ENCODE peak calls at places on chromosomes 3 and 15, in seven cellular contexts. F, I, J, H, X, V and N are unnamed samples.

GRCh38 chr3:71498053-71498452 is 85.5 kb downstream of the FOXP1 start:
- DNase-seq in F (peak), X (peak), V (no peak), H (no peak), J (no peak), I (no peak), N (no peak)

GRCh38 chr3:57544181-57545125 is at the start of gene DNAH12:
- DNase-seq in J (no peak), H (peak), X (peak), V (peak), F (peak), I (peak), N (no peak)

GRCh38 chr15:38536201-38536676 is 28.4 kb downstream of the RASGRP1 start:
- DNase-seq in F (no peak), X (peak), J (no peak), I (no peak), H (no peak), V (no peak), N (no peak)

GRCh38 chr3:14170569-14171159 is 7.7 kb downstream of the XPC start:
- DNase-seq in H (no peak), X (peak), F (no peak), V (no peak), J (no peak), I (no peak), N (no peak)

GRCh38 chr15:47812436-47813109 is 95.3 kb downstream of the SEMA6D start:
- DNase-seq in I (no peak), F (no peak), X (peak), H (no peak), V (no peak), J (no peak), N (no peak)

GRCh38 chr3:50592568-50592967 is 19.0 kb downstream of the CISH start:
- DNase-seq in I (peak), H (no peak), F (no peak), J (no peak), X (no peak), V (no peak), N (peak)

GRCh38 chr3:108488631-108489030 is 21.8 kb downstream of the MYH15 start:
- DNase-seq in X (peak), I (no peak), J (no peak), V (no peak), H (no peak), F (no peak), N (no peak)

GRCh38 chr3:72721696-72722381 is 126.4 kb downstream of the SHQ1 start:
- DNase-seq in H (no peak), X (no peak), J (no peak), I (no peak), F (peak), V (no peak), N (no peak)

GRCh38 chr3:125302932-125303331 is 72.2 kb downstream of the ZNF148 start:
- DNase-seq in J (no peak), I (no peak), H (no peak), F (no peak), V (no peak), X (no peak), N (no peak)

GRCh38 chr3:137304313-137305056 is 346.7 kb downstream of the IL20RB start:
- DNase-seq in H (no peak), J (no peak), I (peak), X (no peak), V (peak), F (peak), N (no peak)

GRCh38 chr3:154214320-154214719 is 93.1 kb downstream of the ARHGEF26 start:
- DNase-seq in I (no peak), J (no peak), H (no peak), F (no peak), X (peak), V (no peak), N (no peak)

GRCh38 chr3:154210986-154211385 is 89.8 kb downstream of the ARHGEF26 start:
- DNase-seq in J (no peak), H (no peak), V (no peak), I (no peak), F (no peak), X (no peak), N (no peak)

DNA sequence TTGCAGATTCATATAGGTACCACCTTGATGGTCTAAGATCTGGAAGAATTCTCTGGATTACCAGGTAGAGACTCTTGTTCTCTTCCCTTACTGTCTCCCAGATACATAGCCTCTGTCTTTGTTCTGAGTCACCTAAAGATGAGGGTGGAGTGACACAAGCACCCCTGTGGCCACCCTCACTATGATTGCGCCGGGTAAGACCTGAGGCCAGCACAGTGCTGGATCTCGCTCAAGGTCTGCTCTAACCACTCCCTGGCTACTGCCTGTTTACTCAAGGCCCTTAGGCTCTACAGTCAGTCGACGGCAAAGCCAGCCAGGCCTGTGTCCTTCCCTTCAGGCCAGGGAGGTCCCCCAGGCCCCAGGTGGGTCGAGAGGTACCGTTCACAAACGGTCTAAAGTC is 88.3 kb downstream of the ARHGEF26 start:
- DNase-seq in F (no peak), H (no peak), I (peak), V (no peak), X (no peak), J (no peak), N (no peak)
- TF ChIP-seq CTCF in F (no peak), H (no peak), I (no peak), V (no peak), X (no peak), J (no peak), N (no peak)

GRCh38 chr15:78740904-78741274 is 70.4 kb downstream of the ADAMTS7 start:
- DNase-seq in V (no peak), J (no peak), H (no peak), F (no peak), X (no peak), I (no peak), N (no peak)

GRCh38 chr15:78739206-78739605 is 72.1 kb downstream of the ADAMTS7 start:
- DNase-seq in F (peak), H (no peak), V (no peak), J (no peak), I (peak), X (no peak), N (no peak)

GRCh38 chr15:78737187-78737820 is 74.0 kb downstream of the ADAMTS7 start:
- DNase-seq in H (no peak), X (no peak), V (no peak), F (peak), J (no peak), I (no peak), N (no peak)

GRCh38 chr15:78734441-78735064 is 76.7 kb downstream of the ADAMTS7 start:
- DNase-seq in I (no peak), V (no peak), X (no peak), J (no peak), H (no peak), F (peak), N (no peak)

DNA sequence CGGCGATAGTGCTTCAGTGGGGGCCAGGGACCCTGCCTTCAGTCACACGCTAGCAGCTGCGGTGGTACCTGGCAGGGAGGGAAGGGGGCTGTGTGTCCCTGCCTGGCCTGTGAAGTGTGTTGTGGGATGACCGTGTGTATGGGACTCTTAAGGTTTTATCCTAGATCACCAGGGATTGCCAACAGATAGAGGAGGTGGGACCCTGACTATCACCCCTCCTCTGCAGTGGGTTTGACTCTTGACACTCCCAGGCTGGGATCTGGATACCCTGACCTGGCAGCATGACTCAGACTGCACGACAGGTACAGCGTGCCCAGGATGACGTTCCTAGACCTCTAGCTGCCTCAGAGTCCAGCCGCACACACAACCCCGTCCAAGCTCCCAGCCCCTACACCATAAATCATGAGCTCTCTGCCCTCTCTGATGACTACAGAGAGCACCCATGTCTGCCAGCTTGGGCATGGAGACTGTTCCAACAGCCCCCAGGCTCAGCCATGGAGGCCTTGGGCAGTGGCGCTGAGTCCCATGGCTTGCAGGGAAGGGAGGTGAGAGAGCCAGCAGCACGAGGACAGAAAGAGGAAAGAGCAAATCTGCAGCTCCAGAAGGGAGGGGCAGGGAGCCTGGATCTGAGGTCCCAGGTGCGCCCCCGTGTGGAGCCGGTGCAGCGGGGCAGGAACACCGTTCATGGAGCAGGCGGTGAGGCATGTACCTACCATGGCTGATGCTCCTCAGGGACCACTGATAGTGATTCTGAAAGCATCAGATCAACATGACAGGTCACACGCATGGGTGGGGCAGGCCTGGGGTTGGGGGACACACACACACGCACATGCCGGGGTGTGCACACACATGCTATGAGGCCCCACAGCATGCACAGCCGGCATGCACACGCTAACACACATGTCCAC is 71.0 kb downstream of the ADAMTS7 start:
- DNase-seq in X (no peak), V (peak), I (peak), H (peak), F (peak), J (no peak), N (peak)
- TF ChIP-seq CTCF in X (peak), V (peak), I (no peak), H (peak), F (peak), J (no peak), N (peak)

GRCh38 chr3:15241341-15241740 is 35.3 kb downstream of the CAPN7 start:
- DNase-seq in F (peak), H (no peak), V (peak), X (no peak), I (no peak), J (no peak), N (no peak)
- TF ChIP-seq CTCF in F (peak), H (peak), V (peak), X (peak), I (peak), J (no peak), N (peak)

GRCh38 chr3:146839727-146840126 is 234.6 kb upstream of the PLSCR5 start:
- DNase-seq in V (no peak), I (no peak), H (no peak), J (no peak), X (no peak), F (no peak), N (no peak)

GRCh38 chr3:146843476-146843875 is 238.3 kb upstream of the PLSCR5 start:
- DNase-seq in H (no peak), X (no peak), J (no peak), I (no peak), F (peak), V (no peak), N (no peak)

DNA sequence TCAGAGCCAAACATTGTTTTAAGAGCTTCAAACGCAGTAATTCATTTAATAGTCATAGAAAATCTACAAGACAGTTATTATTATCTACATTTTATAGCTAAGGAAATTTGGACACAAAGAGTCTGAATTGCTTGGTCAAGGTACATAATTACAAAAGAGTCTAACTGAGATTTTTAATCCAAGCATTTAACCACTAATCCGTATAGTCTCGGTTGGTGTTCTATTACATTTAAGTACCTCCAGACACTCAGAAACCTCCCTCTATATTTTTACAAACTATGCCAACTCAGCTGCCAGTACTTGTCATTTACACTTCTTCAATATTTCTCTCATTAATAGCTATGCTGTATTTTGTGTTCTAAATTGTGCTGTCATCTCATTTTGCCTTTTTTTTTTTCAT is 240.2 kb upstream of the PLSCR5 start:
- DNase-seq in F (no peak), I (no peak), V (no peak), J (no peak), H (no peak), X (no peak), N (no peak)
- TF ChIP-seq CTCF in F (no peak), I (no peak), V (no peak), J (no peak), H (no peak), X (no peak), N (no peak)

GRCh38 chr3:87077354-87077753 is 86.4 kb upstream of the VGLL3 start:
- DNase-seq in H (no peak), J (no peak), X (no peak), V (no peak), F (no peak), I (no peak), N (no peak)

GRCh38 chr3:87084868-87085267 is 93.9 kb upstream of the VGLL3 start:
- DNase-seq in I (no peak), J (no peak), V (no peak), F (no peak), H (no peak), X (peak), N (no peak)

GRCh38 chr3:87088366-87088983 is 97.5 kb upstream of the VGLL3 start:
- DNase-seq in I (no peak), J (no peak), V (no peak), H (peak), F (no peak), X (no peak), N (no peak)

GRCh38 chr3:87076951-87077350 is 86.0 kb upstream of the VGLL3 start:
- DNase-seq in F (no peak), X (peak), V (no peak), J (no peak), H (no peak), I (no peak), N (no peak)

DNA sequence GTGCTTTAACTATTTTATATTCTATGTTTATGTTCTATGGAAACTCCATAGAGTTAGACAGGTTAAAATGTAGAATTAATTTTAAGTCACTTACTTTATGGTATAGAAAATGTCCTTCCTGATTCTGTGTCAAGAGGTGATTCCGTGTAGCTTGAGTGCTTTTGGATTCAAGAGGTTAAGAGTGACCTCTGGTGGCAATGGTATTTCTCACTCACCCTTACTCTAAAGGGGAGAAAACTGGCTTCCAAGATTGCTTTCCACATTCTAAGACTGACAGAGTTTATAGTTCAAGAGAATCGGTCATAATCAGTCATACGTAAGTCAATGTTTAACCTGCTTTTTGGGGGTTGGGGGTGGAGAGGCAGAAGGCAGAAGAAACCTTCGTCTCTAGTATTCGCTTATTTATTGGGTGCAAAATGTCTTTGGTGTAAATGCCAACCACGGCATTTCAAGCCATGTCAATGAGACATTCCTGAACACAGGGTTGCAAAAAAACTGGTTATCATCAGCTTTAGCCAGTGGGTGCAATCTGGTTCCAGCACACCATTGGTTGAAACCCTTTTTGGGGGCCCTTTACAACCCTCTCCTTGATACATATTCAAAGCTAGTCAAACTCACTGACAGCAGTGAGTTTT is 92.0 kb upstream of the VGLL3 start:
- DNase-seq in X (peak), V (peak), H (peak), I (no peak), J (no peak), F (peak), N (no peak)
- TF ChIP-seq CTCF in X (peak), V (peak), H (peak), I (peak), J (peak), F (peak), N (peak)

DNA sequence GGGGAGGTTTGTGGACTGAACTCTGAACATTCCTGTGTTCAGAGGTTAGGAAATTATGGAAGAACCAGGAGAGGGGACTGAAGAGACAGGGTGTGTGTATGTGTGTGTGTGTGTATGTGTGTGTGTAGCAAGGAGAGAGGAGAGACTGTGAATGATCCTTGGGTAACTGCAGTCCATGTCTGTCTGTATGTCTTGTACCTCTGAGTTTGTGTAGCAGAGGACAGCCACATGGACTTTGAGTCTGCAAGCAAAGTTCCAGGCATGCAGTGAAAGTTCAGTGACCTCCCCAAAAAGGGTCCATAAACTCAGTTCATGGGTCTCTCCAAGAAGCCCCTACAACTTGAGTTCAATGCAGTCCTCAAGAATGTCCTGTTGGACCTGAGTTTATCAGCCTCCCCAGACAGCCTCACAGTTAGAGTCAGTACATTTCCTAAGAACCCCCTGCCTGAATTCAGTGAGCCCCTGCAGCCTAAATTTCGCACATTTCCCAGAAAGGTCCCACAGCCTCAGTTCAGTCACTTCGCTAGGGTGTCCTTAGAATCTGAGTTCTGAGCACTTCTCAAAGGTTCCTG is 28.3 kb upstream of the HERC1 start:
- DNase-seq in X (no peak), V (no peak), I (no peak), H (no peak), F (no peak), J (no peak), N (no peak)
- TF ChIP-seq CTCF in X (no peak), V (no peak), I (no peak), H (no peak), F (no peak), J (no peak), N (no peak)

GRCh38 chr3:28077566-28077965 is 163.9 kb upstream of the CMC1 start:
- DNase-seq in I (no peak), F (peak), V (peak), J (no peak), X (peak), H (no peak), N (no peak)
- TF ChIP-seq CTCF in I (no peak), F (no peak), V (no peak), J (peak), X (no peak), H (no peak), N (no peak)

GRCh38 chr3:182909318-182910040 is 70.9 kb downstream of the DCUN1D1 start:
- DNase-seq in J (no peak), V (no peak), I (no peak), X (peak), F (no peak), H (peak), N (no peak)
- TF ChIP-seq CTCF in J (peak), V (peak), I (peak), X (peak), F (peak), H (peak), N (peak)

GRCh38 chr3:11622846-11623550 is 20.7 kb downstream of the VGLL4 start:
- DNase-seq in J (no peak), I (no peak), V (no peak), X (peak), F (no peak), H (no peak), N (no peak)

GRCh38 chr3:11618897-11619296 is 24.8 kb downstream of the VGLL4 start:
- DNase-seq in I (no peak), V (no peak), J (no peak), F (no peak), H (no peak), X (no peak), N (no peak)

GRCh38 chr3:11619461-11619860 is 24.3 kb downstream of the VGLL4 start:
- DNase-seq in I (no peak), F (no peak), H (no peak), V (no peak), X (no peak), J (no peak), N (no peak)

GRCh38 chr3:11621077-11621476 is 22.6 kb downstream of the VGLL4 start:
- DNase-seq in F (no peak), V (no peak), H (no peak), I (no peak), X (no peak), J (no peak), N (no peak)

DNA sequence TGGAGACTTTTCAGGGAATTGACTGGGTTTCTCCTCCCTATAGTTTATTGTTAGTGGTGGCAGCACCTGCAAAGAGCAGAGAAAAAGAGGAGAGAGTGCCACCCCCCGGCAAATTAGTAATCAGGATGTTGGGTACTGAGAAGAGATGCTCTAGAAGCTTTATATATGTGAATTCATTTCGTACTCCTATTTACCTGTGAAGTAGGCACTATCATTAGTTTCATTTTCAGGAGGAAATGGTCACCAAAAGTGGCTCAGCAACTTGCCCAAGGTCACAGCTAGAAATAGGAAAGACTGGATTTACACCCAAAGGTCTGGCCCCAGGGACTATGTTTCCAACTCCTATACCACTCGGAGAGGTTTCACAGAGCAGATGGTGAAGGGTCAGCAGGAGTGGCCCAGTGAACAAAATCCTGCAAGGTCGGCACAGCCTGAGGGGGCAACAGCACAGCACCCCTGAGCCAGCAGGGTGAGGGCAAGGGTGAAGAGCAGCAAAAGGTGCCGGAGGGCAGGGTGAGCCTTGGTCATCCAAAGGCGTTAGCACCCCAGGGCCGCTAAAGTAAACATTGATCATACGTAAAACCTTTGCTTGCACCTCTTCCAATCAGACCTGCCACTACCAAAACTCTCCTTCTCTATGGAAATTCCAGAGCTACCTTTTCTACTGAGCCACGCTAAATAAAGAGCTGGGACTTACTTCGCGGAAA is 23.6 kb downstream of the VGLL4 start:
- DNase-seq in J (no peak), V (no peak), X (no peak), I (no peak), H (no peak), F (no peak), N (no peak)
- TF ChIP-seq CTCF in J (no peak), V (no peak), X (no peak), I (no peak), H (no peak), F (no peak), N (no peak)